ENCODE peak calls at places on chromosome 19, in ten cellular contexts. N is Peyer's patch, V is transverse colon, M is gastrocnemius medialis, A is thyroid gland, I is A549, K is uterus, P is heart left ventricle, O is body of pancreas, F is GM12891. W is an unnamed sample.
A peak's percentile ranks its signal among the peaks of the same experiment; 100 is the strongest.

GRCh38 chr19:1864480-1865171 is 1.2 kb upstream of the KLF16 start:
- DNase-seq in I (peak; percentile 72), V (peak; percentile 83), M (peak; percentile 53), A (peak; percentile 71), O (peak; percentile 75), K (peak; percentile 78), N (peak; percentile 83), F (peak; percentile 86), P (peak; percentile 81), W (peak; percentile 88)

GRCh38 chr19:5621945-5622464 is 571 bp downstream of the SAFB2 start:
- DNase-seq in F (no peak), I (no peak), M (peak; percentile 45), A (no peak), O (peak; percentile 25), K (peak; percentile 43), V (peak; percentile 32), P (peak; percentile 34), N (no peak), W (no peak)

GRCh38 chr19:13005861-13006370 is 10.6 kb downstream of the NFIX start:
- DNase-seq in P (no peak), I (no peak), F (no peak), M (peak; percentile 72), A (no peak), K (no peak), O (no peak), N (no peak), V (no peak), W (no peak)

GRCh38 chr19:35449347-35450043 is 1.4 kb downstream of the FFAR2 start:
- DNase-seq in A (no peak), K (no peak), O (peak; percentile 26), P (no peak), V (no peak), N (no peak), M (no peak), F (no peak), I (no peak), W (no peak)

GRCh38 chr19:2455481-2456300 is 1.1 kb downstream of the LMNB2 start:
- DNase-seq in N (peak; percentile 42), M (no peak), V (peak; percentile 61), K (peak; percentile 42), F (peak; percentile 74), A (peak; percentile 47), P (no peak), O (peak; percentile 44), I (no peak), W (peak; percentile 80)

GRCh38 chr19:48145596-48146254 is 24.4 kb downstream of the LIG1 start:
- DNase-seq in A (no peak), M (no peak), V (no peak), O (no peak), P (no peak), I (no peak), N (no peak), K (no peak), F (no peak), W (no peak)

GRCh38 chr19:6639439-6639838 is 30.5 kb downstream of the TNFSF14 start:
- DNase-seq in P (no peak), A (no peak), N (no peak), F (no peak), V (no peak), I (no peak), M (no peak), K (no peak), O (no peak), W (peak; percentile 64)

GRCh38 chr19:47435196-47435595 is 15.9 kb upstream of the MEIS3 start:
- DNase-seq in P (no peak), M (no peak), O (no peak), N (no peak), V (no peak), A (no peak), F (no peak), I (no peak), K (no peak), W (no peak)

GRCh38 chr19:6767357-6768235 is at the start of gene SH2D3A:
- DNase-seq in F (peak; percentile 82), I (peak; percentile 96), A (peak; percentile 92), K (peak; percentile 40), M (no peak), P (peak; percentile 42), O (peak; percentile 97), V (peak; percentile 98), N (peak; percentile 97), W (peak; percentile 47)

GRCh38 chr19:12786149-12786870 is 5.0 kb upstream of the JUNB start:
- DNase-seq in I (peak; percentile 31), N (peak; percentile 74), F (no peak), V (peak; percentile 86), M (peak; percentile 71), O (peak; percentile 93), K (no peak), P (peak; percentile 71), A (peak; percentile 98), W (no peak)

GRCh38 chr19:55536951-55537740 is at the start of gene SBK2:
- DNase-seq in F (no peak), A (no peak), N (no peak), O (no peak), M (no peak), I (peak; percentile 64), P (no peak), K (no peak), V (no peak), W (no peak)

DNA sequence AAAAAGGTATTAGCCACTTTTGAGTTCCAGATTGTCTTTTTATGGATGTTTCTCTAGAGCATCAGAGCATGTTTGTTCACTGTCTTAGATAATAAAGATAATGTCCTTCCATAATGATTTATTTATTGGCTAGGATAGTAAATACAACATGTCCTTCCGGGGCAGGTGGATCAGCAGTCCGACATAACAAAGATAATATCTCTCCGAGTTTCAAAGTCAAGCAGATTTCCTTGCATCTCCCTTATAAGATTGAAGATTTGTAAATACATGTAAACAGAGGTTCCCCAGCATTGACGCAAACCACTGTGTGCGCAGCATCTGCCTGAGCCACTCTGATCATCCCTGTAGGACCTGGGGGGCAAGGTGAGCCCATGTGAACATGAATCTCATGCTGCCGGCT is 8.8 kb upstream of the KLK15 start:
- DNase-seq in N (no peak), O (no peak), V (no peak), I (no peak), K (no peak), A (no peak), M (no peak), F (no peak), P (no peak), W (no peak)
- TF ChIP-seq POLR2A in N (no peak), O (no peak), V (no peak), I (no peak), K (no peak), A (no peak), M (no peak), F (no peak), P (no peak), W (no peak)

GRCh38 chr19:30029721-30030510 is 87.9 kb downstream of the URI1 start:
- DNase-seq in O (no peak), V (no peak), A (no peak), M (no peak), F (no peak), K (no peak), P (no peak), N (no peak), I (peak; percentile 54), W (no peak)
- TF ChIP-seq POLR2A in O (no peak), V (no peak), A (no peak), M (no peak), F (no peak), K (no peak), P (no peak), N (no peak), I (no peak), W (no peak)

DNA sequence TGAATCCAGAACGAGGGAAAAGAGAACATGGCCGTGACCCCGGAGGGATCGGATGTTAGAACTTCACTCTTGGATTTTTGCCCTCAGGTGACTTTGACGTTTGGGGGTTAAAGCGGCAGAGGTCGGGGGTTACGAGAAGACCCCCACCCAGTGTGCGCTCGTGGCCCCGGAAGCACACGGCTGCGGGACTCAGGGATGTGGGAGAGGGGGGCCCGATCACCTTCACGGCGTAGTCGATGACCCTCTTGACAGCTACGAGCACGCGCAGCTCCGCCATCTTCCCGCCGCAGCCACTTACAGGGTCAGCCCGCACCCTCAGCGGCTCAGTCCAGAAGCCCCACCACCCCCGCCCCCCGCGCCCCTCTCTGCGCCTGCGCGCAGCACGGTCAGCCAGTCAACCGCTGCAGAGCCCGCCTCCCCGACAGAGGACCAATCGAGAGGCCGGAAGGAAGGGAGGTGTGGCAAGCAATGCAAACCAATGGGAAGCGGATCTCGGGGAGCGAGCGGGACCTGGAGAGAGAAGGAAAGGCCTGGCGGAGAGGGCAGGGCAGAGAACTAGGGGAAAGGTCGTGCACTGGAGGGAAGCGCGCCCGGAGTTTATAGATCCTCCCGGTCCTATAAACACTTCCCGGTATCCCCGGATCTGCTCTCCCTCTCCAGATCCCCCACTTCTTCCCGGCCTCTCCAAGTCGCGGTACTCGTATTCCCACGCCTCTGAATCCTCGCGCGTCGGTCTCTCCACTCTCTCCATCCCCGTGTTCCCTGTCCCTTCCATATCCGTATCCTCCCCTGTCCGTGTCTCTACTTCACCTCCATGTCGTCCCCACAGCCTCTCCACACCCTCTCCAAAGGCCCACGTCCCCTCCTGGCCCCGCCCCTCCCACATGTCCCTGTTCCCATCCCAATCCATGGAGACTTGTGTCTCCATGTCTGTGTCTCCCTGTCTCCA is at the start of gene ETFB:
- DNase-seq in N (peak; percentile 98), V (peak; percentile 99), K (peak; percentile 97), O (peak; percentile 99), M (peak; percentile 99), P (peak; percentile 99), A (peak; percentile 99), F (peak; percentile 96), I (peak; percentile 99), W (peak; percentile 78)
- TF ChIP-seq POLR2A in N (peak; percentile 92), V (peak; percentile 80), K (peak; percentile 94), O (peak; percentile 88), M (peak; percentile 82), P (peak; percentile 88), A (peak; percentile 90), F (peak; percentile 80), I (peak; percentile 54), W (peak; percentile 60)

GRCh38 chr19:10580979-10581631 is 6.0 kb downstream of the AP1M2 start:
- DNase-seq in O (peak; percentile 93), A (peak; percentile 91), F (peak; percentile 77), M (peak; percentile 87), K (peak; percentile 89), I (peak; percentile 91), P (peak; percentile 83), N (peak; percentile 94), V (peak; percentile 91), W (peak; percentile 67)
- TF ChIP-seq POLR2A in O (no peak), A (no peak), F (no peak), M (no peak), K (peak; percentile 24), I (no peak), P (no peak), N (no peak), V (no peak), W (no peak)